ENCODE peak calls at places on chromosomes 1 and 21, in six cellular contexts. Q, W, E, H, O and P are unnamed samples.

GRCh38 chr1:50742523-50742922 is 217.5 kb downstream of the FAF1 start:
- DNase-seq in Q (no peak), W (no peak), E (no peak), H (no peak), O (peak), P (no peak)

GRCh38 chr1:220271706-220272046 is 577 bp downstream of the RAB3GAP2 start:
- DNase-seq in Q (no peak), W (no peak), E (peak), H (no peak), O (peak), P (peak)

GRCh38 chr1:54542962-54543539 is 5.0 kb upstream of the ACOT11 start:
- DNase-seq in Q (no peak), W (no peak), E (no peak), H (no peak), O (no peak), P (no peak)

GRCh38 chr1:18527921-18528320 is 47.2 kb downstream of the KLHDC7A start:
- DNase-seq in Q (no peak), W (no peak), E (no peak), H (no peak), O (no peak), P (no peak)

GRCh38 chr1:107264561-107264960 is 123.7 kb downstream of the NTNG1 start:
- DNase-seq in Q (no peak), W (no peak), E (no peak), H (no peak), O (no peak), P (no peak)

GRCh38 chr1:22751124-22751531 is 40.5 kb downstream of the EPHB2 start:
- DNase-seq in Q (peak), W (no peak), E (no peak), H (no peak), O (no peak), P (peak)

GRCh38 chr1:68819190-68819829 is 322.4 kb upstream of the DEPDC1 start:
- DNase-seq in Q (no peak), W (no peak), E (no peak), H (no peak), O (peak), P (no peak)

GRCh38 chr1:114089502-114090138 is 64.0 kb downstream of the SYT6 start:
- DNase-seq in Q (no peak), W (no peak), E (no peak), H (no peak), O (no peak), P (no peak)

GRCh38 chr1:91872560-91873081 is 13.3 kb downstream of the TGFBR3 start:
- DNase-seq in Q (no peak), W (no peak), E (no peak), H (no peak), O (no peak), P (no peak)

GRCh38 chr1:209674957-209675566 is at the start of gene G0S2:
- DNase-seq in Q (peak), W (no peak), E (peak), H (peak), O (peak), P (peak)

GRCh38 chr21:31470896-31471694 is 127.0 kb upstream of the TIAM1 start:
- DNase-seq in Q (no peak), W (no peak), E (no peak), H (no peak), O (no peak), P (no peak)

GRCh38 chr1:21220815-21221214 is 44.1 kb upstream of the EIF4G3 start:
- DNase-seq in Q (no peak), W (no peak), E (no peak), H (no peak), O (no peak), P (no peak)

GRCh38 chr1:31957701-31958674 is 19.8 kb upstream of the PTP4A2 start:
- DNase-seq in Q (no peak), W (no peak), E (no peak), H (peak), O (no peak), P (no peak)

GRCh38 chr1:25538165-25538860 is 5.1 kb upstream of the LDLRAP1 start:
- DNase-seq in Q (no peak), W (no peak), E (no peak), H (no peak), O (no peak), P (no peak)

GRCh38 chr1:108897865-108898720 is 21.3 kb downstream of the GPSM2 start:
- DNase-seq in Q (no peak), W (no peak), E (no peak), H (no peak), O (peak), P (peak)

GRCh38 chr1:157132602-157133167 is 5.5 kb downstream of the ETV3 start:
- DNase-seq in Q (no peak), W (no peak), E (no peak), H (no peak), O (no peak), P (no peak)

GRCh38 chr21:45487891-45488600 is 54.2 kb downstream of the SLC19A1 start:
- DNase-seq in Q (no peak), W (no peak), E (no peak), H (no peak), O (no peak), P (no peak)

GRCh38 chr1:173451981-173452380 is 25.2 kb upstream of the PRDX6 start:
- DNase-seq in Q (no peak), W (no peak), E (peak), H (no peak), O (no peak), P (no peak)

GRCh38 chr1:101976161-101976560 is 20.6 kb downstream of the OLFM3 start:
- DNase-seq in Q (no peak), W (no peak), E (no peak), H (no peak), O (no peak), P (no peak)

GRCh38 chr1:230728710-230729392 is 14.9 kb upstream of the AGT start:
- DNase-seq in Q (peak), W (no peak), E (no peak), H (no peak), O (no peak), P (no peak)

GRCh38 chr1:201535046-201535777 is 3.7 kb upstream of the NAV1 start:
- DNase-seq in Q (no peak), W (no peak), E (no peak), H (no peak), O (peak), P (no peak)